ENCODE peak calls at places on chromosomes 12 and 14, in nine cellular contexts. F is lower lobe of right lung; Z is SK-N-MC; M is endodermal cell; J is MV-4-11; A is stimulated activated CD8-positive, alpha-beta memory T cell treated with anti-CD3 and anti-CD28 coated beads, Interleukin-4, amount 100 ng/mL, for 24 hours; E is COR-L47; S is gastrocnemius medialis; C is iris pigment epithelial cell. G is an unnamed sample.

GRCh38 chr12:25794580-25794979 is 163.9 kb upstream of the RASSF8 start:
- DNase-seq in F (no peak), Z (no peak), M (no peak), J (no peak), A (no peak), E (no peak), S (no peak), C (peak; percentile 23), G (peak; percentile 30)

GRCh38 chr14:100466111-100466856 is 120.9 kb downstream of the BEGAIN start:
- DNase-seq in F (no peak), Z (no peak), M (peak; percentile 86), J (no peak), A (no peak), E (no peak), S (no peak), C (no peak), G (no peak)

GRCh38 chr12:90871697-90872096 is 83.3 kb downstream of the CCER1 start:
- DNase-seq in F (no peak), Z (no peak), M (no peak), J (no peak), A (no peak), E (no peak), S (no peak), C (no peak), G (no peak)

GRCh38 chr12:90979936-90980335 is 24.8 kb downstream of the EPYC start:
- DNase-seq in F (no peak), Z (no peak), M (no peak), J (no peak), A (no peak), E (no peak), S (no peak), C (no peak), G (no peak)

GRCh38 chr12:14238224-14238792 is 127.2 kb upstream of the ATF7IP start:
- DNase-seq in F (no peak), Z (no peak), M (no peak), J (no peak), A (no peak), E (no peak), S (no peak), C (peak; percentile 44), G (no peak)

GRCh38 chr12:114342651-114343050 is 63.3 kb downstream of the TBX5 start:
- DNase-seq in F (no peak), Z (no peak), M (no peak), J (no peak), A (no peak), E (no peak), S (no peak), C (no peak), G (no peak)

GRCh38 chr14:69945905-69946304 is 66.7 kb downstream of the SMOC1 start:
- DNase-seq in F (no peak), Z (no peak), M (no peak), J (no peak), A (no peak), E (peak; percentile 92), S (no peak), C (no peak), G (no peak)

GRCh38 chr14:75467763-75468162 is 39.9 kb downstream of the JDP2 start:
- DNase-seq in F (no peak), Z (no peak), M (peak; percentile 33), J (no peak), A (no peak), E (no peak), S (no peak), C (no peak), G (no peak)

GRCh38 chr12:16331998-16332397 is 15.4 kb upstream of the MGST1 start:
- DNase-seq in F (no peak), Z (no peak), M (no peak), J (no peak), A (no peak), E (no peak), S (no peak), C (no peak), G (no peak)

GRCh38 chr12:50197297-50197727 is 30.1 kb upstream of the CERS5 start:
- DNase-seq in F (no peak), Z (no peak), M (no peak), J (no peak), A (no peak), E (no peak), S (no peak), C (no peak), G (no peak)

GRCh38 chr12:32125455-32126084 is 18.9 kb downstream of the BICD1 start:
- DNase-seq in F (no peak), Z (no peak), M (peak; percentile 13), J (no peak), A (no peak), E (no peak), S (no peak), C (peak; percentile 66), G (no peak)

GRCh38 chr14:58667900-58668299 is 30.1 kb downstream of the DACT1 start:
- DNase-seq in F (no peak), Z (no peak), M (no peak), J (no peak), A (no peak), E (no peak), S (no peak), C (no peak), G (no peak)

GRCh38 chr12:2292560-2292959 is 239.8 kb downstream of the CACNA1C start:
- DNase-seq in F (no peak), Z (no peak), M (peak; percentile 36), J (no peak), A (no peak), E (no peak), S (no peak), C (no peak), G (no peak)

GRCh38 chr12:50314629-50315312 is 31.5 kb upstream of the LIMA1 start:
- DNase-seq in F (no peak), Z (peak; percentile 40), M (peak; percentile 53), J (no peak), A (no peak), E (peak; percentile 7), S (no peak), C (peak; percentile 66), G (no peak)

GRCh38 chr12:122944588-122944987 is 21.7 kb downstream of the ABCB9 start:
- DNase-seq in F (no peak), Z (no peak), M (no peak), J (no peak), A (no peak), E (no peak), S (no peak), C (no peak), G (no peak)

GRCh38 chr14:91090733-91091132 is 23.1 kb upstream of the DGLUCY start:
- DNase-seq in F (no peak), Z (no peak), M (no peak), J (no peak), A (no peak), E (no peak), S (no peak), C (no peak), G (no peak)

GRCh38 chr12:93223440-93224426 is 154.0 kb upstream of the NUDT4 start:
- DNase-seq in F (no peak), Z (no peak), M (no peak), J (no peak), A (no peak), E (no peak), S (no peak), C (peak; percentile 36), G (no peak)

GRCh38 chr14:100375273-100375962 is 52.3 kb downstream of the SLC25A47 start:
- DNase-seq in F (peak; percentile 89), Z (no peak), M (peak; percentile 88), J (peak; percentile 90), A (peak; percentile 76), E (peak; percentile 76), S (peak; percentile 50), C (peak; percentile 99), G (peak; percentile 97)

GRCh38 chr12:72207094-72207493 is 65.1 kb upstream of the TRHDE start:
- DNase-seq in F (no peak), Z (no peak), M (no peak), J (no peak), A (no peak), E (no peak), S (no peak), C (no peak), G (no peak)

GRCh38 chr12:39427360-39427808 is 15.5 kb downstream of the KIF21A start:
- DNase-seq in F (no peak), Z (no peak), M (no peak), J (no peak), A (no peak), E (no peak), S (no peak), C (peak; percentile 62), G (no peak)

GRCh38 chr12:96238336-96239031 is 44.3 kb downstream of the ELK3 start:
- DNase-seq in F (no peak), Z (no peak), M (peak; percentile 42), J (no peak), A (no peak), E (no peak), S (no peak), C (no peak), G (no peak)

GRCh38 chr14:22753586-22753985 is 12.9 kb upstream of the OXA1L start:
- DNase-seq in F (no peak), Z (no peak), M (no peak), J (peak; percentile 77), A (no peak), E (no peak), S (no peak), C (no peak), G (no peak)

GRCh38 chr12:124286414-124286813 is 8.5 kb upstream of the RFLNA start:
- DNase-seq in F (no peak), Z (no peak), M (no peak), J (no peak), A (no peak), E (no peak), S (no peak), C (peak; percentile 11), G (no peak)

GRCh38 chr12:12379831-12380730 is 23.2 kb downstream of the BORCS5 start:
- DNase-seq in F (no peak), Z (no peak), M (no peak), J (peak; percentile 47), A (no peak), E (no peak), S (no peak), C (no peak), G (no peak)

GRCh38 chr14:26427059-26427458 is 170.8 kb downstream of the NOVA1 start:
- DNase-seq in F (no peak), Z (no peak), M (no peak), J (no peak), A (no peak), E (no peak), S (no peak), C (peak; percentile 11), G (peak; percentile 32)

GRCh38 chr12:95955549-95956159 is 12.5 kb downstream of the AMDHD1 start:
- DNase-seq in F (no peak), Z (no peak), M (no peak), J (no peak), A (no peak), E (no peak), S (no peak), C (no peak), G (no peak)

GRCh38 chr12:116455540-116456306 is 103.5 kb upstream of the MAP1LC3B2 start:
- DNase-seq in F (no peak), Z (no peak), M (peak; percentile 65), J (no peak), A (no peak), E (no peak), S (peak; percentile 67), C (peak; percentile 95), G (peak; percentile 93)